ENCODE peak calls at places on chromosome 22, in nine cellular contexts. Y, L, C, M, E, X, B, Q and Z are unnamed samples.

GRCh38 chr22:22203048-22203971 is 41.3 kb upstream of the VPREB1 start:
- DNase-seq in L (no peak), B (no peak), M (no peak), C (no peak), Y (no peak), X (peak), E (no peak), Q (no peak), Z (no peak)

GRCh38 chr22:39718206-39718605 is 147.7 kb downstream of the CACNA1I start:
- DNase-seq in M (no peak), B (no peak), Q (no peak), C (no peak), Y (no peak), E (no peak), X (no peak), L (no peak), Z (no peak)

GRCh38 chr22:40720538-40721256 is 41.4 kb downstream of the MCHR1 start:
- DNase-seq in Y (peak), B (no peak), M (no peak), E (no peak), L (no peak), Q (no peak), C (no peak), X (no peak), Z (no peak)

GRCh38 chr22:33766056-33766455 is 154.2 kb downstream of the LARGE1 start:
- DNase-seq in M (no peak), E (no peak), L (no peak), Y (no peak), C (no peak), B (no peak), X (no peak), Q (no peak), Z (no peak)

GRCh38 chr22:34243023-34243422 is 322.7 kb upstream of the LARGE1 start:
- DNase-seq in X (no peak), B (no peak), Q (no peak), Y (no peak), C (no peak), L (no peak), M (no peak), E (no peak), Z (no peak)

GRCh38 chr22:38461414-38462081 is 6.3 kb upstream of the KDELR3 start:
- DNase-seq in M (peak), B (peak), L (peak), Q (peak), E (peak), Y (peak), C (no peak), X (peak), Z (peak)

GRCh38 chr22:35824256-35824655 is 106.6 kb downstream of the APOL5 start:
- DNase-seq in X (no peak), Y (no peak), C (no peak), B (no peak), Q (no peak), E (no peak), L (no peak), M (no peak), Z (no peak)

GRCh38 chr22:32747588-32747987 is 53.9 kb upstream of the TIMP3 start:
- DNase-seq in C (no peak), X (no peak), Y (no peak), E (no peak), B (no peak), M (no peak), Q (no peak), L (no peak), Z (no peak)

GRCh38 chr22:32482708-32483107 is 8.1 kb downstream of the FBXO7 start:
- DNase-seq in E (no peak), C (no peak), Y (no peak), B (no peak), M (no peak), Q (peak), L (no peak), X (no peak), Z (no peak)

GRCh38 chr22:50674606-50675552 is 2.3 kb downstream of the SHANK3 start:
- DNase-seq in E (peak), L (peak), Q (peak), M (no peak), C (no peak), B (peak), Y (no peak), X (peak), Z (peak)

GRCh38 chr22:49959782-49960158 is 802 bp upstream of the PIM3 start:
- DNase-seq in C (no peak), X (no peak), E (peak), Y (no peak), L (peak), Q (no peak), M (peak), B (peak), Z (no peak)

GRCh38 chr22:48823941-48824340 is 1003.7 kb downstream of the BRD1 start:
- DNase-seq in M (no peak), L (no peak), Y (no peak), C (peak), Q (no peak), E (no peak), B (no peak), X (no peak), Z (no peak)

GRCh38 chr22:50270302-50271010 is at the start of gene MAPK11:
- DNase-seq in Y (peak), M (peak), X (peak), L (peak), B (peak), E (peak), C (no peak), Q (peak), Z (no peak)

GRCh38 chr22:27801197-27801615 is 350 bp downstream of the MN1 start:
- DNase-seq in X (peak), L (peak), Q (peak), E (peak), C (no peak), Y (no peak), M (peak), B (peak), Z (no peak)

GRCh38 chr22:32796865-32797573 is 4.5 kb upstream of the TIMP3 start:
- DNase-seq in L (peak), E (peak), M (peak), Y (peak), C (peak), B (peak), X (peak), Q (peak), Z (no peak)

GRCh38 chr22:48758905-48759875 is 1068.5 kb downstream of the BRD1 start:
- DNase-seq in M (no peak), X (peak), Q (peak), E (no peak), C (peak), B (peak), L (no peak), Y (no peak), Z (peak)

GRCh38 chr22:44171486-44172076 is 9.1 kb upstream of the PARVG start:
- DNase-seq in X (no peak), Y (no peak), C (no peak), B (no peak), M (no peak), Q (no peak), E (no peak), L (no peak), Z (no peak)

GRCh38 chr22:40585205-40585778 is 51.2 kb downstream of the MRTFA start:
- DNase-seq in Y (no peak), M (no peak), C (no peak), X (no peak), Q (no peak), E (no peak), L (no peak), B (no peak), Z (no peak)

GRCh38 chr22:31952459-31952858 is 8.1 kb downstream of the YWHAH start:
- DNase-seq in X (no peak), B (no peak), Q (no peak), Y (peak), M (no peak), L (no peak), E (no peak), C (no peak), Z (no peak)

GRCh38 chr22:46580940-46581579 is 39.1 kb upstream of the GRAMD4 start:
- DNase-seq in L (no peak), Q (no peak), Y (no peak), X (no peak), M (no peak), B (no peak), C (no peak), E (no peak), Z (no peak)

GRCh38 chr22:46581580-46582244 is 38.5 kb upstream of the GRAMD4 start:
- DNase-seq in E (no peak), X (no peak), C (no peak), B (peak), Y (no peak), M (no peak), L (no peak), Q (no peak), Z (no peak)

GRCh38 chr22:46584081-46584903 is 35.9 kb upstream of the GRAMD4 start:
- DNase-seq in C (no peak), Y (no peak), Q (no peak), E (no peak), M (no peak), L (no peak), B (peak), X (no peak), Z (no peak)

GRCh38 chr22:46583571-46583970 is 36.6 kb upstream of the GRAMD4 start:
- DNase-seq in X (no peak), B (peak), E (no peak), L (no peak), M (no peak), Q (no peak), Y (no peak), C (no peak), Z (no peak)

DNA sequence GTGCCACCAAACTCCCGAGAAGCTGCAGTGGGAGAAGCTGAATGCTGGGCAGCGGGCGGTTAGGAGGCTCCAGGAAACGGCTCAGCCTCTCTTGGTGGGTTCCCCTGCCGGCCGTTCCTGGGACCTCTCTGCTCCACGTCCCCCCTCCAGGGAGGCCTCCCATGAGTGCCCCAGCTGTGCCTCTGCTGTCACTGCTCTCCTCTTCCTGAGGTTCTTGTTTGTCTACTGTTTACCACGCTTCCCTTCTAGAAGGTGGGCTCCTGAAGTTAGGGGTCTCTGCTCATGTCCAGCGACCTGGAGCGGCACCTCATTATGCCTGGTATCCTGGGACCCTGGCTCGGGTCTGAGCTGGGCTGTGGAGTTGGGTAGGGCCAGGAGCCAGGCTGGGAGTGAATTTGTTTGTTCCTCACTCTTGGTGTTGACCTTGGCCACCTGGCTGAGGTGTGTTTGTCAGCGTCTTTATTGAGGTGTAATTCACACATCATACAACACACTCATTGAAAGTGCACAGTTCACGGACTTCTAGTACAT is 37.8 kb upstream of the GRAMD4 start:
- DNase-seq in E (no peak), L (no peak), B (peak), Y (no peak), X (no peak), M (no peak), C (no peak), Q (no peak), Z (no peak)
- TF ChIP-seq CTCF in E (no peak), L (no peak), B (no peak), Y (no peak), X (no peak), M (no peak), C (no peak), Q (no peak), Z (no peak)

GRCh38 chr22:26563022-26563421 is 26.9 kb downstream of the TPST2 start:
- DNase-seq in E (no peak), C (no peak), B (no peak), L (no peak), M (no peak), Q (no peak), Y (no peak), X (no peak), Z (no peak)
- TF ChIP-seq CTCF in E (no peak), C (no peak), B (peak), L (no peak), M (no peak), Q (peak), Y (no peak), X (no peak), Z (no peak)

GRCh38 chr22:37105990-37106389 is 3.5 kb downstream of the TMPRSS6 start:
- DNase-seq in L (no peak), M (no peak), Y (no peak), C (no peak), Q (no peak), X (no peak), B (no peak), E (no peak), Z (no peak)

GRCh38 chr22:37107779-37108621 is 1.5 kb downstream of the TMPRSS6 start:
- DNase-seq in E (no peak), Q (no peak), Y (no peak), L (no peak), X (no peak), C (no peak), B (no peak), M (no peak), Z (no peak)

GRCh38 chr22:37111156-37111717 is 1.7 kb upstream of the TMPRSS6 start:
- DNase-seq in C (no peak), X (no peak), Y (no peak), M (no peak), Q (no peak), E (no peak), B (no peak), L (no peak), Z (no peak)

GRCh38 chr22:37112084-37112728 is 2.7 kb upstream of the TMPRSS6 start:
- DNase-seq in X (no peak), M (no peak), E (peak), Y (no peak), Q (no peak), B (no peak), C (no peak), L (no peak), Z (no peak)

GRCh38 chr22:37109242-37109917 is at the start of gene TMPRSS6:
- DNase-seq in B (no peak), M (no peak), E (no peak), X (no peak), Y (no peak), Q (no peak), C (no peak), L (no peak), Z (no peak)
- TF ChIP-seq CTCF in B (no peak), M (no peak), E (no peak), X (no peak), Y (no peak), Q (no peak), C (no peak), L (no peak), Z (no peak)

GRCh38 chr22:17903564-17904295 is 120.6 kb downstream of the MICAL3 start:
- DNase-seq in Q (no peak), C (no peak), X (peak), B (no peak), Y (no peak), M (peak), L (peak), E (no peak), Z (no peak)
- TF ChIP-seq CTCF in Q (no peak), C (no peak), X (no peak), B (no peak), Y (no peak), M (no peak), L (no peak), E (no peak), Z (no peak)

GRCh38 chr22:26196657-26197056 is 27.4 kb downstream of the SEZ6L start:
- DNase-seq in E (no peak), M (no peak), C (no peak), X (no peak), Y (no peak), B (no peak), L (no peak), Q (no peak), Z (no peak)

GRCh38 chr22:26194877-26195276 is 25.6 kb downstream of the SEZ6L start:
- DNase-seq in Q (no peak), C (peak), L (no peak), M (no peak), X (no peak), Y (no peak), E (no peak), B (no peak), Z (no peak)

GRCh38 chr22:26194313-26194712 is 25.1 kb downstream of the SEZ6L start:
- DNase-seq in X (no peak), B (no peak), C (peak), M (no peak), E (no peak), L (no peak), Q (no peak), Y (no peak), Z (no peak)

GRCh38 chr22:26197427-26197826 is 28.2 kb downstream of the SEZ6L start:
- DNase-seq in C (peak), X (no peak), E (no peak), M (no peak), L (no peak), Q (no peak), Y (no peak), B (no peak), Z (no peak)

GRCh38 chr22:26199665-26200064 is 30.4 kb downstream of the SEZ6L start:
- DNase-seq in X (no peak), E (no peak), L (no peak), M (no peak), B (peak), Y (no peak), C (no peak), Q (no peak), Z (no peak)
- TF ChIP-seq CTCF in X (no peak), E (no peak), L (no peak), M (no peak), B (peak), Y (no peak), C (no peak), Q (peak), Z (no peak)

GRCh38 chr22:24091551-24092420 is 80.7 kb downstream of the CABIN1 start:
- DNase-seq in X (no peak), Y (no peak), B (no peak), M (peak), Q (no peak), E (no peak), L (no peak), C (peak), Z (no peak)
- TF ChIP-seq CTCF in X (no peak), Y (no peak), B (no peak), M (no peak), Q (no peak), E (no peak), L (no peak), C (no peak), Z (no peak)

DNA sequence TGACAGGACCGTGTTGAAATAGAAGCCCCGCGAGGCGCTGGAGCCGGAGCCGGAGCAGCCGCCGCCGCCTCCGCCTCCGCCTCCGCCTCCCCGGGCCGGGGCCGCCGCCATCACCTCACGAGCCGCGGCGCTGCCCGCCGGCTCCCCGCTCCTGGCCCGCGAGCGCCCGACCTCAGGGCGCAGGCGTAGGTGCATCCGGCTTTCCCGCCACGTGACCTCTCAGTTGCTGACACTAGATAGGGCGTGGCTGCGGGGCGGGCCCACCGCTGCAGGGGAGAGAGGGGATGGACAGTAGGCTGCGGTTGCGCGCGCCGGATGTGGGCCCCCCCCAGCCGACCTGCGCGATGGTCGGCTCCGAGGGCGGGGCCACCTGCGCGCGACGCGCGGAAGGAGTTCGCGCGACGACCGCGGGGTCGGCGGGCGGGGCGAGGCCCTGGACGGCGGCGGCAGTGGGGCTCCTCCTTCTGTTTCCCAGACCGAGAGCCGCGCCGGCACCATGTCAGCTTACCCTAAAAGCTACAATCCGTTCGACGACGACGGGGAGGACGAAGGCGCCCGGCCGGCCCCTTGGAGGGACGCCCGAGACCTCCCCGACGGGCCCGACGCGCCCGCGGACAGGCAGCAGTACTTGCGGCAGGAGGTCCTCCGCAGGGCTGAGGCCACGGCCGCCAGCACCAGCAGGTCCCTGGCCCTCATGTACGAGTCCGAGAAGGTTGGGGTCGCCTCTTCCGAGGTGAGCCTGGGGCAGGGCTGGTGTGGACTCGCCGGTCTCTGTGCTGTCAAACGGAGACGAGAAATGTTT is at the start of the genes PI4KA and SNAP29:
- DNase-seq in L (peak), X (peak), Q (peak), M (peak), Y (peak), C (peak), B (peak), E (peak), Z (peak)
- TF ChIP-seq CTCF in L (no peak), X (no peak), Q (no peak), M (no peak), Y (no peak), C (no peak), B (no peak), E (no peak), Z (peak)

GRCh38 chr22:42330953-42331525 is 60.6 kb upstream of the TCF20 start:
- DNase-seq in Q (no peak), L (no peak), M (no peak), C (no peak), X (no peak), B (no peak), Y (no peak), E (no peak), Z (no peak)
- TF ChIP-seq CTCF in Q (no peak), L (no peak), M (no peak), C (no peak), X (no peak), B (no peak), Y (no peak), E (no peak), Z (no peak)

DNA sequence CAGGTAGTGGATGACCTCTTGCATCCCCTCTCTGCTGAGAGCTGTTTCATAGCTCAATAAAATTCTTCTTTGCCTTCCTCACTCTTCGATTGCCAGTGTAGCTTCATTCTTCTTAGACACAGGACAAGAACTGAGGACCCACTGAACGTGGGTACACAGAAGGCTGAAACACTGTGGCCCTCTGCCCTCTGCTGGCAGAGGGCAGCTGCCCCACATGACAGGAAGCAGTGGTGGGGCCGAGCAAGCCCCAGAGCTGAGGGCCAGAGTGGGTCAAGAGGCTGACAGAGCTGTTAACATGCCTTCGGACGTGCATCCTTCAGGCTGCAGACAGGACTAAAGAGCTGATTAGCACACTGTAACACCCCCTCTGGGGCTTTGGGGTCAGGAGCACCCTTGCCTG is 15.6 kb downstream of the SMC1B start:
- DNase-seq in E (no peak), Q (no peak), B (peak), C (no peak), X (no peak), Y (no peak), M (no peak), L (no peak), Z (no peak)
- TF ChIP-seq CTCF in E (no peak), Q (peak), B (peak), C (no peak), X (no peak), Y (no peak), M (no peak), L (no peak), Z (no peak)

GRCh38 chr22:19113429-19113828 is 8.8 kb downstream of the DGCR2 start:
- DNase-seq in X (no peak), E (no peak), L (no peak), M (no peak), C (no peak), B (no peak), Y (no peak), Q (no peak), Z (no peak)

GRCh38 chr22:19117111-19117512 is 5.1 kb downstream of the DGCR2 start:
- DNase-seq in M (no peak), X (no peak), B (no peak), Y (no peak), L (no peak), C (no peak), Q (no peak), E (no peak), Z (no peak)

GRCh38 chr22:19118601-19118880 is 3.7 kb downstream of the DGCR2 start:
- DNase-seq in E (no peak), Y (no peak), L (no peak), M (no peak), Q (no peak), B (no peak), C (no peak), X (no peak), Z (no peak)

GRCh38 chr22:19114984-19115552 is 7.1 kb downstream of the DGCR2 start:
- DNase-seq in M (no peak), E (no peak), B (no peak), X (no peak), Y (no peak), Q (no peak), C (no peak), L (no peak), Z (no peak)

DNA sequence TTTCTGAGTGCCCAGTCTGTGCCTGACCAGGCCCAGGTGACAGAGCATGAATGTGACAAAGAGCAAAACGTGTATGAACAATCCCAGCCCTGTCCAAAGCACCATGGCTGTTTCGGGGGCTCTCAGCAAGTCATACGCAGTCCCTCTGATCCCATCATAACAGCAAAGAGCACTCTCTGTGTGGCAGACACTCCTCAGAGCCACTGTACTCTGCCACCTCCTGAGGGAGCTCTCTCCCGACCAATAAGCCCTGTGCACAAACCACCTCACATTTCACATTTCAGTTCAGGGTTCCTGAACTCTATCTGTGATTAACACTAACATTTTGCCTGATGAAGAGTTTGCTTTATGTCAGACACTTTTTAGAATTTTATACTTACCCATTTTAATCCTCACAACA is 6.6 kb downstream of the DGCR2 start:
- DNase-seq in M (no peak), L (no peak), C (no peak), Q (peak), Y (no peak), X (no peak), B (no peak), E (no peak), Z (no peak)
- TF ChIP-seq CTCF in M (no peak), L (no peak), C (no peak), Q (peak), Y (no peak), X (no peak), B (no peak), E (no peak), Z (no peak)